ENCODE peak calls at places on chromosomes 5 and 9, in seven cellular contexts. B, Y, X, F, K, V and M are unnamed samples.

GRCh38 chr5:122906768-122907167 is 61.4 kb downstream of the SNX24 start:
- DNase-seq in B (peak; percentile 17), Y (no peak), X (no peak), F (no peak), K (no peak), V (no peak), M (peak; percentile 92)

GRCh38 chr5:9537223-9538141 is 8.4 kb downstream of the SEMA5A start:
- DNase-seq in B (no peak), Y (no peak), X (no peak), F (no peak), K (no peak), V (no peak), M (peak; percentile 28)

GRCh38 chr9:89923961-89924504 is 319.2 kb downstream of the GADD45G start:
- DNase-seq in B (no peak), Y (peak; percentile 82), X (peak; percentile 24), F (peak; percentile 62), K (no peak), V (no peak), M (no peak)

GRCh38 chr5:137035480-137035878 is 463.6 kb downstream of the SPOCK1 start:
- DNase-seq in B (no peak), Y (no peak), X (no peak), F (no peak), K (no peak), V (no peak), M (peak; percentile 16)

GRCh38 chr5:5340206-5340729 is 82.2 kb upstream of the ICE1 start:
- DNase-seq in B (peak; percentile 97), Y (peak; percentile 96), X (no peak), F (no peak), K (peak; percentile 90), V (peak; percentile 26), M (peak; percentile 90)

GRCh38 chr5:75922480-75922879 is 160.7 kb upstream of the SV2C start:
- DNase-seq in B (no peak), Y (no peak), X (no peak), F (no peak), K (no peak), V (no peak), M (no peak)

GRCh38 chr5:179749857-179750508 is 17.4 kb downstream of the MAML1 start:
- DNase-seq in B (no peak), Y (no peak), X (no peak), F (no peak), K (no peak), V (no peak), M (no peak)

GRCh38 chr5:175493260-175493659 is 14.9 kb downstream of the SFXN1 start:
- DNase-seq in B (no peak), Y (no peak), X (no peak), F (no peak), K (no peak), V (no peak), M (no peak)

GRCh38 chr5:126965061-126965475 is 65.3 kb downstream of the MARCHF3 start:
- DNase-seq in B (no peak), Y (no peak), X (no peak), F (no peak), K (no peak), V (no peak), M (peak; percentile 97)